ENCODE peak calls at places on chromosome 19, in four cellular contexts. I, D, M and Z are unnamed samples.

GRCh38 chr19:4693078-4693350 is 22.9 kb upstream of the MYDGF start:
- DNase-seq in I (no peak), D (no peak), M (no peak), Z (no peak)

GRCh38 chr19:49559928-49560327 is 20.4 kb downstream of the NOSIP start:
- DNase-seq in I (no peak), D (no peak), M (no peak), Z (no peak)

GRCh38 chr19:18007939-18008673 is at the start of gene ARRDC2:
- DNase-seq in I (peak), D (peak), M (peak), Z (peak)

GRCh38 chr19:7348587-7349230 is at the start of gene ARHGEF18:
- DNase-seq in I (no peak), D (no peak), M (no peak), Z (peak)

GRCh38 chr19:35030257-35031071 is at the start of gene SCN1B:
- DNase-seq in I (peak), D (peak), M (peak), Z (peak)

GRCh38 chr19:32307591-32307990 is 37.8 kb upstream of the ZNF507 start:
- DNase-seq in I (no peak), D (no peak), M (no peak), Z (no peak)

GRCh38 chr19:55545913-55546495 is 661 bp upstream of the SBK3 start:
- DNase-seq in I (no peak), D (no peak), M (no peak), Z (no peak)

GRCh38 chr19:1948676-1949075 is 7.7 kb downstream of the CSNK1G2 start:
- DNase-seq in I (no peak), D (no peak), M (no peak), Z (no peak)

GRCh38 chr19:45607071-45608029 is 5.3 kb upstream of the GPR4 start:
- DNase-seq in I (peak), D (peak), M (peak), Z (no peak)